ENCODE peak calls at places on chromosomes 3 and 15, in nine cellular contexts. G is stimulated activated CD8-positive, alpha-beta memory T cell treated with anti-CD3 and anti-CD28 coated beads, Interleukin-7, amount 100 ng/mL, for 1 hour; V is activated T-cell treated with anti-CD3 and anti-CD28 coated beads, Interleukin-2, amount 50 U/mL, for 4 hours; F is astrocyte; J is mesendoderm; I is RPMI8226; W is RWPE1; N is activated naive CD4-positive, alpha-beta T cell treated with Interleukin-2 at 50 U/mL for 16 hours; E is stimulated activated naive B cell treated with anti-CD40 and anti-IgM and Interleukin-4, amounts not matched to agents 10 μg/mL and 1 μg/mL and 100 μg/mL, for 72 hours. O is an unnamed sample.

GRCh38 chr3:71893120-71893519 is 108.2 kb upstream of the PROK2 start:
- DNase-seq in G (no peak), V (no peak), F (no peak), J (no peak), I (no peak), W (no peak), N (no peak), E (no peak), O (no peak)

GRCh38 chr15:82044373-82045178 is 1.2 kb downstream of the MEX3B start:
- DNase-seq in G (no peak), V (peak), F (peak), J (peak), I (no peak), W (peak), N (peak), E (no peak), O (peak)

GRCh38 chr3:110589381-110589780 is 482.2 kb upstream of the NECTIN3 start:
- DNase-seq in G (no peak), V (no peak), F (no peak), J (no peak), I (no peak), W (no peak), N (no peak), E (no peak), O (no peak)

GRCh38 chr3:126364731-126365301 is 7.6 kb upstream of the KLF15 start:
- DNase-seq in G (no peak), V (no peak), F (no peak), J (no peak), I (no peak), W (no peak), N (no peak), E (no peak), O (no peak)

GRCh38 chr15:82763361-82764142 is 42.3 kb downstream of the FSD2 start:
- DNase-seq in G (no peak), V (no peak), F (no peak), J (no peak), I (no peak), W (no peak), N (no peak), E (no peak), O (no peak)

GRCh38 chr3:32423956-32424558 is 32.4 kb downstream of the CMTM7 start:
- DNase-seq in G (no peak), V (no peak), F (no peak), J (no peak), I (peak), W (no peak), N (no peak), E (no peak), O (peak)

GRCh38 chr15:34584321-34584668 is 844 bp upstream of the GOLGA8B start:
- DNase-seq in G (no peak), V (no peak), F (no peak), J (peak), I (no peak), W (no peak), N (no peak), E (no peak), O (no peak)

GRCh38 chr3:139534444-139534812 is 5.1 kb downstream of the RBP1 start:
- DNase-seq in G (no peak), V (no peak), F (peak), J (no peak), I (peak), W (peak), N (no peak), E (no peak), O (no peak)

GRCh38 chr3:129837057-129837631 is 56.4 kb downstream of the TMCC1 start:
- DNase-seq in G (no peak), V (no peak), F (no peak), J (no peak), I (no peak), W (no peak), N (no peak), E (no peak), O (no peak)

GRCh38 chr15:31262901-31263671 is 63.5 kb upstream of the KLF13 start:
- DNase-seq in G (no peak), V (no peak), F (peak), J (no peak), I (peak), W (peak), N (no peak), E (peak), O (peak)

GRCh38 chr3:28788571-28788970 is 439.9 kb upstream of the AZI2 start:
- DNase-seq in G (no peak), V (no peak), F (no peak), J (no peak), I (no peak), W (no peak), N (no peak), E (no peak), O (no peak)

GRCh38 chr15:100781061-100781960 is 98.3 kb upstream of the ALDH1A3 start:
- DNase-seq in G (no peak), V (no peak), F (no peak), J (no peak), I (no peak), W (no peak), N (no peak), E (no peak), O (no peak)

GRCh38 chr3:112594856-112595255 is 33.0 kb downstream of the SLC35A5 start:
- DNase-seq in G (no peak), V (no peak), F (no peak), J (no peak), I (no peak), W (no peak), N (no peak), E (no peak), O (no peak)

GRCh38 chr3:44886561-44886960 is 12.2 kb downstream of the TGM4 start:
- DNase-seq in G (no peak), V (no peak), F (peak), J (no peak), I (no peak), W (peak), N (no peak), E (no peak), O (no peak)

GRCh38 chr15:100121285-100121684 is 220.5 kb downstream of the ADAMTS17 start:
- DNase-seq in G (no peak), V (no peak), F (no peak), J (no peak), I (no peak), W (no peak), N (no peak), E (no peak), O (no peak)

GRCh38 chr15:41950505-41950904 is 21.9 kb downstream of the EHD4 start:
- DNase-seq in G (no peak), V (no peak), F (no peak), J (no peak), I (no peak), W (no peak), N (no peak), E (no peak), O (no peak)

GRCh38 chr3:156665296-156665695 is 9.1 kb upstream of the TIPARP start:
- DNase-seq in G (no peak), V (no peak), F (peak), J (no peak), I (no peak), W (no peak), N (no peak), E (no peak), O (no peak)

GRCh38 chr3:65338571-65338970 is 650.8 kb upstream of the ADAMTS9 start:
- DNase-seq in G (no peak), V (no peak), F (peak), J (no peak), I (no peak), W (no peak), N (no peak), E (no peak), O (no peak)

GRCh38 chr3:13217736-13218540 is 144.7 kb upstream of the IQSEC1 start:
- DNase-seq in G (no peak), V (no peak), F (peak), J (peak), I (no peak), W (peak), N (no peak), E (no peak), O (no peak)

GRCh38 chr15:32818758-32819405 is 101.1 kb downstream of the GREM1 start:
- DNase-seq in G (no peak), V (no peak), F (peak), J (no peak), I (no peak), W (no peak), N (no peak), E (no peak), O (no peak)

GRCh38 chr3:185362850-185363661 is at the start of gene MAP3K13:
- DNase-seq in G (no peak), V (peak), F (peak), J (peak), I (peak), W (peak), N (peak), E (peak), O (peak)

GRCh38 chr15:55709458-55709857 is 33.5 kb downstream of the PRTG start:
- DNase-seq in G (no peak), V (no peak), F (no peak), J (no peak), I (no peak), W (no peak), N (no peak), E (no peak), O (no peak)

O was measured in KBM-7.